ENCODE peak calls at places on chromosomes 13 and 19, in nine cellular contexts. C is tibial nerve, R is psoas muscle, N is IMR-90, V is lower leg skin, U is GM12865, Y is brain microvascular endothelial cell, S is GM23338, F is AG09309. Z is an unnamed sample.

GRCh38 chr19:38614289-38614688 is 3.5 kb downstream of the MAP4K1 start:
- DNase-seq in C (no peak), Y (no peak), U (no peak), F (no peak), S (no peak), R (no peak), V (no peak), N (no peak), Z (no peak)

GRCh38 chr19:40379446-40380198 is 10.4 kb downstream of the HIPK4 start:
- DNase-seq in Y (no peak), S (no peak), F (no peak), C (no peak), N (no peak), R (no peak), U (no peak), V (no peak), Z (no peak)

GRCh38 chr19:19257137-19257536 is 16.0 kb downstream of the TM6SF2 start:
- DNase-seq in Y (no peak), N (no peak), V (no peak), C (no peak), R (no peak), S (no peak), F (no peak), U (no peak), Z (no peak)

GRCh38 chr19:13089139-13089856 is 13.4 kb downstream of the LYL1 start:
- DNase-seq in Y (no peak), V (no peak), R (no peak), U (peak), S (peak), F (no peak), N (no peak), C (no peak), Z (no peak)

GRCh38 chr13:46908511-46908910 is 11.7 kb upstream of the HTR2A start:
- DNase-seq in N (peak), U (no peak), S (no peak), R (no peak), V (no peak), C (no peak), Y (no peak), F (peak), Z (no peak)

GRCh38 chr13:48876289-48876688 is 99.4 kb upstream of the FNDC3A start:
- DNase-seq in Y (no peak), R (no peak), F (no peak), C (no peak), S (peak), U (no peak), N (no peak), V (no peak), Z (no peak)

GRCh38 chr13:41505209-41505835 is 48.0 kb downstream of the RGCC start:
- DNase-seq in Y (peak), U (no peak), F (peak), R (no peak), S (no peak), N (peak), C (no peak), V (no peak), Z (no peak)

GRCh38 chr13:102726430-102726829 is 31.6 kb upstream of the METTL21C start:
- DNase-seq in Y (no peak), R (no peak), F (no peak), V (no peak), C (no peak), S (no peak), N (no peak), U (peak), Z (no peak)

GRCh38 chr13:111880185-111880584 is 186.8 kb upstream of the SOX1 start:
- DNase-seq in N (no peak), S (no peak), Y (no peak), R (no peak), C (no peak), F (no peak), V (no peak), U (no peak), Z (no peak)

GRCh38 chr19:28126499-28126898 is 1086.5 kb downstream of the UQCRFS1 start:
- DNase-seq in Y (no peak), U (no peak), C (no peak), F (no peak), S (no peak), N (no peak), V (no peak), R (no peak), Z (no peak)

GRCh38 chr13:29022968-29023367 is 202.8 kb downstream of the MTUS2 start:
- DNase-seq in C (no peak), F (no peak), S (no peak), U (no peak), R (no peak), Y (no peak), V (no peak), N (no peak), Z (no peak)

GRCh38 chr13:47087841-47088240 is 191.0 kb upstream of the HTR2A start:
- DNase-seq in N (peak), U (no peak), Y (peak), V (no peak), S (no peak), F (peak), R (no peak), C (no peak), Z (no peak)

GRCh38 chr19:33413868-33414666 is 40.6 kb downstream of the CEBPG start:
- DNase-seq in U (no peak), V (no peak), R (no peak), N (no peak), S (no peak), Y (no peak), F (no peak), C (no peak), Z (no peak)

DNA sequence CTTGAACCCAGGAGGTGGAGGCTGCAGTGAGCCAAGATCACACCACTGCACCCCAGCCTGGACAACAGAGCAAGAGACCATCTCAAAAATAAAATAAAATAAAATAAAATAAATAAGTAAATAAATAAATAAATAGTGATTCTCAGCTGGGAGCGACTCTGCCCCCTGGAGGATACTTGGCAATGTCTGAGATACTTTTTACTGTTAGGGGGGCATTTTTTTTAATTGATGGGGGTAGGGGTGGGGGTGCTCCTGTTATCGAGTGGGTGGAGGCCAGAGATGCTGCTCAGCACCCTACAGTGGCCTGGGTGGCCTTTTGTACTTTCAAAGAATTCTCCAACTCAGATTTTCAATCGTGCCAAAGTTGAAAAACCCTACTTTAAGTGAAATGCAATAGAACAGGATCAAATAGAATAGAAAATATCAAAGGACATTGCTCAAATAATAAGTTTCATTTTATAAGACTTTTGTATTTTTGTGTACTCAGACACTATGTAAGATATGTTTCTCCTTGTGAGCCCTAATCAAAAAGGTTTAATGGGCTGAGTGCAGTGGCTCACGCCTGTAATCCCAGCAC is 7.1 kb upstream of the CLPP start:
- DNase-seq in Y (no peak), R (no peak), N (no peak), V (no peak), U (no peak), F (no peak), S (peak), C (no peak), Z (no peak)
- TF ChIP-seq CTCF in Y (peak), R (peak), N (peak), V (no peak), U (no peak), F (peak), S (peak), C (peak), Z (peak)

DNA sequence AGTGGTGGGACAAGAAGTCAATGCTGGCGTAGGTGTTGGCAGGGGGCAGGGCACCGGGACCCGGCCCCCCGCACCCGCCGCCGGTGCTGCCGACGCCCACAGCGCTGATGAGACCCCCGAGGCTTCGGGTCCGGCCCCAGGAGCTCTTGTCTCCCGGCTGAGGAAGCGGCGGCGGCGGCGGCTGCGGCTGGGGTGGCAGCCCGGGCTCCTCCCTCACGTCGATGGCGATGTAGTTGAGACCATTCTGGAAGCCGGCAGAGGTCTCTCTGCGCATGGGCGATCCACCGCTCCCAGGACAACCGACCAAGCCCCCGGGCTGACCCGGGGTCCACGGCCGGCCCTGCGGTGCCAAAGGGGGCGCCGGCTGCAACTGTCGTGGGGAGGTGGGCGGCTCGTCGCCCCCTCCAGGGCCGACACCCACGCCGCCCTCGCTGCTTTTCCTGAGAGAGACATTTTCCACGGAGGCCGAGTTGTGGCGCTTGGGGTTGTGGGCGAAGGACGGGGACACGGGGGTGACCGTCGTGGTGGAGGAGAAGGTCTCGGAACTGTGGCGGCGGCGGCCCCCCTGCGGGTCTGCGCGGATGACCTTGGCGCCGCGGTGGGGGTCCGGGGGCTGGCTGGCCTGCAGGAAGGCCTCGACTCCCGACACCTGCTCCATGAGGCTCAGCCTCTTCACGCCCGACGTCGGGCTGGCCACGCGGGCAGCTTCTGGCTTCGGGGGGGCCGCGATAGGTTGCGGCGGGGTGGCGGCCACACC is 4.1 kb downstream of the IRS2 start:
- DNase-seq in F (no peak), Y (no peak), N (no peak), R (no peak), V (no peak), S (no peak), C (no peak), U (no peak), Z (no peak)
- H3K4me3 ChIP-seq in F (peak), Y (peak), N (no peak), R (peak), V (no peak), S (peak), C (peak), U (no peak), Z (no peak)

DNA sequence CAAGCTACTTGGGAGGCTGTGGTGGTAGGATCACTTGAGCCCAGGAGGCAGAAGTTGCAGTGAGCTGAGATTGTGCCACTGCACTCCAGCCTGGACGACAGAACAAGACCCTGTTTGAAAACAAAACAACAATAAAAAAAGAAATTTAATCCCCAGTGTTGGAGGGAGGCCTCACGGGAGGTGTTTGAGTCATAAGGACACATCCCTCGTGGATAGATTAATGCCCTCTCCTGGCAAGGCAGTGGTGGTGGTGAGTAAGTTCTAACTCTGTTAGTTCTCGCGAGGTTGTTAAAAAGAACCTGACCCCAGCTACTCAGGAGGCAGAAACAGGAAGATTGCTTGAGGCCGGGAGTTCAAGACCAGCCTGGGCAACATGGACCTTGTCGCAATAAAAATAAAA is 27.6 kb upstream of the SIN3B start:
- DNase-seq in U (peak), N (peak), Y (peak), V (no peak), S (no peak), C (no peak), F (peak), R (no peak), Z (no peak)
- TF ChIP-seq CTCF in U (no peak), N (no peak), Y (peak), V (no peak), S (no peak), C (no peak), F (no peak), R (no peak), Z (no peak)

DNA sequence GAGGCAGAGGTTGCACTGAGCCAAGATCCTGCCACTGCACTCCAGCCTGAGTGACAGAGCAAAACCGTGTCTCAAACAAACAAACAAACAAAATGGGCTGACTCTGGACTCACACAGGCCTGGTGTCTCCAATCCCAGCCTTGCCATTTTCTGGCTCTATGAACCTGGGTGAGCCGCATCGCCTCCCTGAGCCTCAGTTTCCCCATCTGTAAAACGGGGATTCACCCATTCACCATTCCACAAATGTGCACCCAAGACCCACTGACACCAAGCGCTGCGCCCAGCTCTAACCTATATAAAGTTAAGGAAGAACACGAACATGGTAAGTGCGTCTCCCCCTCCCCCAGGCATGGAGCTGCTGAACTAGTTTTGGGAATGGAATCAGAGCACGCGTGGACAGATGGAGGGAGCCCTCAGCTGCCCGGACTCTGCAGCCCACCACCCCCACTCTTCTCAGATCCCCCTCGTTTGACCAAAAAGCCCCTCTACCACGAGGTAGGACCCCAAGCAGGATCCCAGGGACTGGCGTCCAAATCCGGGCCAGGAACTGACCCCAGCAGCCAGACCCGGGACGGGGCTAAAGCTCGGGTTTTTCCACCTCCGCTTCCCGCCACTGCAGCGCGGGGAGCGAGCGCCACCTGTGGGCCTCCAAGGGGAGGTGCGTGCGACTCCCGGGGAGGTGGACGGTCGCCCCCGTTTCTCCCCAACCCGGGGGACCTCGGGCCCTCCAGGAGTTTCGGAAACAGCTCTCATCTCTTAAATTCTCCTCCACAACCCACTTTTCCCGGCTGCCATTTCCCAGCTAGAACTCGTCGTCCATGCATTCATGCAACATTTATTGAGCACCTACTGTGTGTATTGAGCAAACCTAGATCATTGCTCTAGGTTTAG is 33.0 kb upstream of the ADGRE5 start:
- DNase-seq in Y (no peak), C (no peak), F (no peak), S (peak), N (no peak), U (peak), R (peak), V (no peak), Z (peak)
- H3K4me3 ChIP-seq in Y (peak), C (no peak), F (peak), S (peak), N (no peak), U (no peak), R (peak), V (no peak), Z (no peak)

GRCh38 chr13:45879666-45880065 is 28.1 kb upstream of the SIAH3 start:
- DNase-seq in R (peak), F (no peak), C (no peak), S (peak), N (no peak), V (no peak), Y (no peak), U (peak), Z (no peak)
- TF ChIP-seq CTCF in R (peak), F (no peak), C (no peak), S (peak), N (no peak), V (no peak), Y (peak), U (peak), Z (peak)

DNA sequence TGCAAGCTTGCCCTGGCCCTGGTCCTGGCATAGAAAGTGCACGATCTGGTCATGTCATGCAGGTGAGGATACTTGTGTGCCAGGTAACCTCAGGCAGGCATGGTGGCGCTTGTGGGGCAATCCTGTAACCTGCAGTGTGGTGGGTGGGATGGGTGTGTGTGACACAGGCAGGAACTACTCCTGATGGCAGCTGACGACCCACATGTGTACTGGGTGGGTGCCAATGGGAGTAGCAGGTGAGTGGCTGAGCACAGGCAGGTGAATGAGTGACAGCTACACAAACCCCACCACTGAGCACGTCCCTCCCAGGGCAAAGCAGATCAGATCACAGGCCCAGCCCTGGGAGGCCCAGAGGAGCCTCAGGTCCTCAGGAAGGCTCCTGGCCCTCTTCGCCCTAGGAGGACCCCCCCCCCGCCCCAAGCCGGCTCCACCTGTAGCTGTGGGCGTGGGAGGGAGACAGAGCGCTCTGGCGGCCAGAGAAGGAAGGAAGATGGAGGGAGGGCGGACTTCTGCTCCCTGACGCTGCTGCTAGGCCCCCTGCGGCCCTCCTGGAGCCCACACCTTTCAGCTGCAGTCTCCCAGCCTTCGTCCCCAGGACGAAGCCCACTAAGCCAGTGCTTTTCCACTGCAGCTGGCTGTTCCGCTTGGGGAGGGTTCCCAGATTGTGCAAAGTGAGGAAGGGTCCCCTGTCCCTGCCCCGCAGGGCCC is 1.3 kb upstream of the ZNF181 start:
- DNase-seq in C (no peak), S (peak), N (no peak), R (no peak), U (no peak), F (no peak), Y (no peak), V (no peak), Z (no peak)
- H3K4me3 ChIP-seq in C (peak), S (peak), N (peak), R (peak), U (peak), F (peak), Y (peak), V (peak), Z (peak)

GRCh38 chr13:35718084-35718483 is 241.6 kb upstream of the MAB21L1 start:
- DNase-seq in C (no peak), V (no peak), F (no peak), R (no peak), U (no peak), N (no peak), Y (no peak), S (no peak), Z (no peak)
- TF ChIP-seq CTCF in C (no peak), V (no peak), F (no peak), R (no peak), U (no peak), N (no peak), Y (no peak), S (no peak), Z (no peak)

GRCh38 chr13:50129065-50129922 is 114.0 kb downstream of the KCNRG start:
- DNase-seq in R (peak), Y (no peak), C (peak), N (no peak), F (no peak), U (peak), S (peak), V (no peak), Z (peak)
- H3K4me3 ChIP-seq in R (peak), Y (peak), C (peak), N (no peak), F (peak), U (peak), S (peak), V (peak), Z (no peak)